ENCODE peak calls at places on chromosomes 11 and 22, in seven cellular contexts. Y is A172; N is activated naive CD8-positive, alpha-beta T cell treated with anti-CD3 and anti-CD28 coated beads for 36 hours; A is kidney glomerular epithelial cell; O is cardiac fibroblast; D is smooth muscle cell of the brain vasculature; L is cardiac muscle cell. W is an unnamed sample.

GRCh38 chr11:105000797-105001196 is 22.2 kb downstream of the CASP5 start:
- DNase-seq in Y (no peak), L (no peak), N (peak; percentile 43), A (no peak), D (no peak), O (no peak), W (peak; percentile 31)

GRCh38 chr11:35546317-35546716 is 20.9 kb upstream of the PAMR1 start:
- DNase-seq in O (peak; percentile 57), A (no peak), Y (no peak), D (no peak), N (no peak), L (no peak), W (no peak)

GRCh38 chr11:96051820-96052219 is 127.9 kb upstream of the MTMR2 start:
- DNase-seq in O (peak; percentile 34), N (no peak), Y (no peak), A (no peak), L (no peak), D (no peak), W (no peak)

GRCh38 chr11:81963018-81963417 is 770.6 kb downstream of the FAM181B start:
- DNase-seq in D (no peak), L (no peak), A (peak; percentile 3), O (peak; percentile 21), Y (peak; percentile 12), N (no peak), W (no peak)

GRCh38 chr11:60985991-60986915 is 14.8 kb downstream of the CD6 start:
- DNase-seq in L (no peak), D (no peak), O (peak; percentile 64), A (no peak), N (peak; percentile 93), Y (peak; percentile 48), W (peak; percentile 55)

GRCh38 chr22:49068861-49069260 is 758.8 kb downstream of the BRD1 start:
- DNase-seq in D (no peak), O (no peak), L (no peak), A (no peak), Y (no peak), N (no peak), W (no peak)

GRCh38 chr22:45226681-45227186 is 14.0 kb downstream of the KIAA0930 start:
- DNase-seq in O (peak; percentile 10), Y (peak; percentile 66), A (peak; percentile 59), D (no peak), N (no peak), L (no peak), W (no peak)

GRCh38 chr11:68503281-68503687 is 42.7 kb downstream of the PPP6R3 start:
- DNase-seq in O (peak; percentile 21), D (no peak), N (no peak), A (no peak), Y (no peak), L (no peak), W (no peak)

GRCh38 chr22:39316440-39317083 is 2.9 kb downstream of the RPL3 start:
- DNase-seq in Y (peak; percentile 78), L (peak; percentile 83), A (peak; percentile 82), N (peak; percentile 80), D (peak; percentile 78), O (peak; percentile 95), W (peak; percentile 75)

GRCh38 chr11:1959786-1960185 is 12.7 kb downstream of the MRPL23 start:
- DNase-seq in N (no peak), L (no peak), D (no peak), O (no peak), Y (no peak), A (no peak), W (no peak)

GRCh38 chr11:118856314-118856713 is 27.4 kb upstream of the CXCR5 start:
- DNase-seq in Y (no peak), L (no peak), A (no peak), D (no peak), O (no peak), N (no peak), W (no peak)

GRCh38 chr22:36083056-36083455 is 54.4 kb upstream of the RBFOX2 start:
- DNase-seq in N (no peak), O (no peak), A (no peak), L (no peak), Y (no peak), D (no peak), W (no peak)

GRCh38 chr22:41885116-41885515 is 29.8 kb downstream of the SHISA8 start:
- DNase-seq in A (no peak), N (no peak), D (no peak), L (no peak), Y (no peak), O (no peak), W (no peak)

GRCh38 chr22:39297490-39298193 is 21.8 kb downstream of the RPL3 start:
- DNase-seq in N (no peak), A (peak; percentile 26), O (no peak), L (no peak), Y (no peak), D (no peak), W (peak; percentile 46)

GRCh38 chr11:39541945-39542351 is 1917.5 kb downstream of the LRRC4C start:
- DNase-seq in D (no peak), N (no peak), Y (no peak), O (no peak), A (no peak), L (no peak), W (no peak)

GRCh38 chr11:75273331-75273988 is 32.9 kb downstream of the TPBGL start:
- DNase-seq in N (no peak), Y (no peak), D (no peak), A (no peak), L (no peak), O (no peak), W (no peak)

GRCh38 chr22:49046546-49047305 is 780.9 kb downstream of the BRD1 start:
- DNase-seq in L (peak; percentile 73), A (no peak), O (no peak), N (peak; percentile 42), D (no peak), Y (peak; percentile 17), W (peak; percentile 54)

W was measured in DND-41.